ENCODE peak calls at places on chromosomes 1 and 21, in eight cellular contexts. U is heart left ventricle, T is brain microvascular endothelial cell, V is heart right ventricle, N is Caco-2, S is fibroblast of pulmonary artery, A is OCI-LY7, Z is neural crest cell. I is an unnamed sample.

GRCh38 chr1:195584870-195585624 is 1023.2 kb downstream of the KCNT2 start:
- DNase-seq in T (no peak), Z (no peak), N (peak), V (no peak), S (no peak), U (no peak), A (no peak), I (no peak)

GRCh38 chr1:72282690-72283203 is 408 bp upstream of the NEGR1 start:
- DNase-seq in U (peak), N (peak), V (peak), T (peak), Z (peak), A (no peak), S (peak), I (peak)

GRCh38 chr1:181128592-181129497 is 40.3 kb downstream of the IER5 start:
- DNase-seq in U (no peak), Z (peak), V (peak), A (peak), T (no peak), S (no peak), N (no peak), I (no peak)

GRCh38 chr1:89890085-89890754 is 69.4 kb downstream of the LRRC8D start:
- DNase-seq in V (no peak), S (peak), T (peak), Z (no peak), U (no peak), A (no peak), N (peak), I (no peak)

GRCh38 chr1:209651148-209651547 is 1.1 kb downstream of the LAMB3 start:
- DNase-seq in A (no peak), T (peak), U (peak), S (peak), Z (no peak), V (peak), N (peak), I (no peak)

GRCh38 chr21:44653123-44653522 is 1.3 kb downstream of the KRTAP12-4 start:
- DNase-seq in Z (no peak), A (peak), N (peak), V (no peak), S (no peak), U (no peak), T (no peak), I (no peak)

GRCh38 chr1:28927442-28928305 is 13.3 kb downstream of the EPB41 start:
- DNase-seq in A (peak), N (no peak), S (peak), Z (no peak), V (no peak), U (no peak), T (no peak), I (no peak)

GRCh38 chr1:86714561-86715244 is 10.3 kb downstream of the SH3GLB1 start:
- DNase-seq in S (no peak), A (no peak), Z (no peak), N (no peak), V (no peak), U (no peak), T (no peak), I (no peak)

GRCh38 chr21:17660862-17661261 is 48.2 kb upstream of the BTG3 start:
- DNase-seq in V (no peak), S (no peak), N (no peak), A (no peak), Z (no peak), T (no peak), U (no peak), I (no peak)

GRCh38 chr1:155648207-155649147 is 38.5 kb downstream of the MSTO1 start:
- DNase-seq in N (peak), S (peak), T (peak), Z (no peak), V (peak), U (no peak), A (peak), I (no peak)

GRCh38 chr1:204077979-204078696 is 5.2 kb downstream of the SOX13 start:
- DNase-seq in S (no peak), A (no peak), Z (no peak), U (no peak), T (peak), V (no peak), N (no peak), I (no peak)

DNA sequence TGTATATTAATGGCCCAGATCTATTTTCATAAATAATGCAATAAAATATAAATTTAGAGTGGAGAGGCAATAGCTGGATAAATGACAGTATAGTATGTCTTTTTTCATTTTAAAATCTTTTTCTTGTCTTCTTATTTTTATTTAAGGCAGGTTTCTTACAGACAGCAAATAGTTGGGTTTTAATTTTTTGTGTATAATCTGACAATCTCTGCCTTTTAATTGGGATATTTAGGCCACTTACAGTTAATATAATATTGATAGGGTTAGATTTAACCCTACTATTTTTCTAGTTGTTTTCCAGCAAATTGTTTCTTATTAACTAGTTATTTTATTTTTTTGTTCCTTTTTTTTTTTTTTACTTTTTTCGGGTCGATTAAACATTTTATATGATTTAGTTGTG is 23.3 kb upstream of the KCTD3 start:
- DNase-seq in T (no peak), S (no peak), V (no peak), U (no peak), A (no peak), Z (no peak), N (no peak), I (no peak)
- TF ChIP-seq CTCF in T (no peak), S (no peak), V (no peak), U (no peak), A (no peak), Z (no peak), N (no peak), I (no peak)

GRCh38 chr1:151533870-151534269 is 6.2 kb upstream of the TUFT1 start:
- DNase-seq in A (no peak), T (no peak), U (no peak), N (no peak), S (no peak), Z (no peak), V (no peak), I (no peak)
- TF ChIP-seq CTCF in A (no peak), T (no peak), U (no peak), N (no peak), S (no peak), Z (no peak), V (no peak), I (no peak)

GRCh38 chr1:44654621-44655187 is 19.6 kb downstream of the TMEM53 start:
- DNase-seq in Z (no peak), T (no peak), U (no peak), A (no peak), N (no peak), V (no peak), S (no peak), I (no peak)

GRCh38 chr1:44652445-44653106 is 21.7 kb downstream of the TMEM53 start:
- DNase-seq in S (peak), Z (peak), A (peak), T (peak), N (peak), U (peak), V (peak), I (peak)

GRCh38 chr1:44655609-44656008 is 18.7 kb downstream of the TMEM53 start:
- DNase-seq in N (peak), T (no peak), V (no peak), Z (peak), U (no peak), S (peak), A (peak), I (no peak)

GRCh38 chr1:44651069-44651468 is 23.2 kb downstream of the TMEM53 start:
- DNase-seq in U (no peak), N (no peak), V (no peak), A (no peak), T (no peak), S (no peak), Z (no peak), I (no peak)

GRCh38 chr1:44653107-44653964 is 20.9 kb downstream of the TMEM53 start:
- DNase-seq in N (no peak), Z (no peak), A (no peak), T (no peak), U (no peak), V (no peak), S (no peak), I (no peak)
- TF ChIP-seq CTCF in N (no peak), Z (peak), A (peak), T (no peak), U (no peak), V (no peak), S (no peak), I (no peak)

GRCh38 chr1:10170362-10170665 is 40.1 kb upstream of the KIF1B start:
- DNase-seq in S (no peak), V (no peak), Z (no peak), T (no peak), U (no peak), A (no peak), N (no peak), I (no peak)
- TF ChIP-seq CTCF in S (no peak), V (no peak), Z (no peak), T (no peak), U (no peak), A (no peak), N (no peak), I (no peak)

DNA sequence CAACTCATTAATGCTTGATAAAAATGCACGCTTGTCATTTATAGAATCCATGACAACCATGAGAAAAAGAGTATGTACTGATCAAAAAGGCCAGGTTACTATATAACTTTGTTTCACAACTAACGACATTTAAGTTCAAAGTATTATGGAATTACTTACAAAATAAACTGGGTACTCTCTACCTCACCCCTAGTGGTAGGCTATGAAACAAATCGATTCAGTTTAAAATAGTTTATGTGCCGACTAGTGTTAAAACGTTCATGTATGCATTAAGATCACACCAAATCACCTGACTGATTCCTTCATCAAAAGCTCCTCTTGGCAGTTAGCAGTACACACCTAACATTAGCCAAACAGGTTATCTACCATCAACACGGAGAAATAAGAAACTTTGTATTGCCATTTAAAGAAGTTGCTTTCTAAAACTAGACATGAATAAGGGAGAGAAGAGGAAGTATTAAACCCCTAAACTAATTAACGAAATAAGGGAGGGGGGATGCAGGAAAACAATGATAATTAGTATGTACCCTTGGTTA is 137.1 kb downstream of the AKT3 start:
- DNase-seq in A (no peak), V (no peak), U (no peak), S (peak), Z (no peak), N (no peak), T (no peak), I (no peak)
- TF ChIP-seq CTCF in A (peak), V (no peak), U (peak), S (peak), Z (peak), N (peak), T (peak), I (no peak)

DNA sequence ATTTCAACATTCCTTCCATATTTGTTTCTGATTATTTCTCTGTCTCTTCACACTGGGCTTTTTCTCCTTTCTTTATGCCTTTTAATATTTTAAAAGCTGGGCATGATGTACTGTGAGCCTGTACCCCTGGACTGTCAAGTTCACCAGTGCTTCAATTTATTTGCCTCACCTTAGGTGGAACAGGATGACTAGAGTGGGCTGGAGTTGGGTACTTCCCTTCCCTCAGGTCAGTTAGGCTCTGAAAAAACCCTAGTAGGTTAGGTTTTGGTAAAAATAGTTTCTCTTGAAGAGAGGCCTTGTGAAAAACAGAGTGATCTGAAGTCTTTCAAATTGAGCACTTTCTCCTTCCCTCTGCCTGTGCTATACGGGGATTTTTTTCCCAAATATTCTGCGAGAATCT is 163.0 kb upstream of the LYPLAL1 start:
- DNase-seq in U (no peak), T (no peak), V (no peak), S (no peak), N (no peak), Z (no peak), A (no peak), I (no peak)
- TF ChIP-seq CTCF in U (no peak), T (no peak), V (no peak), S (no peak), N (no peak), Z (no peak), A (no peak), I (no peak)

DNA sequence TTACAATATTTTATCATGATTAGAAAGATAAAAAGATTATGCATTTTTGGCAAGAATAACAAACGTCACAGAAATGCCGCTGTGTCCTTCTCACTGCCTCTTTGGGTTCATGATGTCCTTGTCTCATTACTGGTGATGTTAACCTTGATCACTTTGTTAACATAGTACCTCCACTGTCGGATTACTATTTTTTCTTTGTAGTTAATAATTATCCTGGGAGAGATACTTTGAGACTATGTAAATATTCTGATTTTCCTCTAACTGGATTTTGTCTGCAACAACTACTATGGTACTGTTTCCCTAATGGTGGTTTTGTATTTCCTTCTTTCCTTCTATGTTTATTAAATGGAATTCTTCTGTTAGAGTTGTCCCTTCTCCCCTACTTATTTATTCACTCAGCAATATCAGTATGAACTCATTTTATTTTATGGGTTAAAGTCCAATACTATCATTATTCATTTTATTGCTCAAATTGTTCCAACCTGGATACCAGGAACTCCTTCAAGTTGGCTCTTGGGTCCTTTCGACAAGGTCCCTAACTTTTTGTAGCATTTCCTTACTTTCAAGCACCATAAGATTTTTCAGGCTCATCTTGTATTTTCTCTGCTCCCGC is 4.1 kb downstream of the TOR1AIP2 start:
- DNase-seq in Z (no peak), U (no peak), N (no peak), S (no peak), A (no peak), V (no peak), T (no peak), I (no peak)
- TF ChIP-seq CTCF in Z (no peak), U (no peak), N (no peak), S (no peak), A (no peak), V (no peak), T (no peak), I (no peak)

GRCh38 chr1:239985044-239985443 is 106.6 kb upstream of the FMN2 start:
- DNase-seq in N (no peak), A (peak), U (no peak), Z (no peak), T (no peak), V (no peak), S (no peak), I (no peak)

GRCh38 chr1:239982762-239983161 is 108.9 kb upstream of the FMN2 start:
- DNase-seq in S (no peak), Z (no peak), V (no peak), N (no peak), U (no peak), T (no peak), A (no peak), I (no peak)

GRCh38 chr1:239989990-239990389 is 101.7 kb upstream of the FMN2 start:
- DNase-seq in U (no peak), N (no peak), Z (no peak), T (no peak), S (no peak), A (no peak), V (no peak), I (no peak)

GRCh38 chr1:239987103-239987745 is 104.5 kb upstream of the FMN2 start:
- DNase-seq in N (peak), Z (peak), A (peak), T (peak), S (peak), V (no peak), U (no peak), I (peak)
- TF ChIP-seq CTCF in N (peak), Z (peak), A (peak), T (peak), S (peak), V (peak), U (peak), I (no peak)